ENCODE peak calls at places on chromosomes 6 and 20, in seven cellular contexts. One of them, this sample, is unnamed.

GRCh38 chr6:136487746-136488145 is 62.5 kb downstream of the MAP7 start:
- ATAC-seq in activated CD4-positive, CD25-positive, alpha-beta regulatory T cell treated with anti-CD3 and anti-CD28 coated beads, Interleukin-2, amount 50 U/mL, for 24 hours: no peak
- ATAC-seq in right cardiac atrium: no peak
- ATAC-seq in left lung: peak; percentile 78
- ATAC-seq in T-cell: no peak
- ATAC-seq in WTC11: no peak
- ATAC-seq in activated CD8-positive, alpha-beta T cell treated with anti-CD3 and anti-CD28 coated beads for 36 hours: no peak
- ATAC-seq in this sample: no peak

GRCh38 chr20:1686151-1686748 is 28.7 kb upstream of the SIRPG start:
- ATAC-seq in activated CD4-positive, CD25-positive, alpha-beta regulatory T cell treated with anti-CD3 and anti-CD28 coated beads, Interleukin-2, amount 50 U/mL, for 24 hours: peak; percentile 70
- ATAC-seq in right cardiac atrium: no peak
- ATAC-seq in left lung: no peak
- ATAC-seq in T-cell: peak; percentile 80
- ATAC-seq in WTC11: no peak
- ATAC-seq in activated CD8-positive, alpha-beta T cell treated with anti-CD3 and anti-CD28 coated beads for 36 hours: peak; percentile 61
- ATAC-seq in this sample: no peak

GRCh38 chr6:42316390-42316970 is 98.8 kb upstream of the MRPS10 start:
- ATAC-seq in activated CD4-positive, CD25-positive, alpha-beta regulatory T cell treated with anti-CD3 and anti-CD28 coated beads, Interleukin-2, amount 50 U/mL, for 24 hours: peak; percentile 14
- ATAC-seq in right cardiac atrium: no peak
- ATAC-seq in left lung: peak; percentile 64
- ATAC-seq in T-cell: no peak
- ATAC-seq in WTC11: no peak
- ATAC-seq in activated CD8-positive, alpha-beta T cell treated with anti-CD3 and anti-CD28 coated beads for 36 hours: no peak
- ATAC-seq in this sample: no peak

GRCh38 chr20:21981607-21982344 is 276.3 kb downstream of the PAX1 start:
- ATAC-seq in activated CD4-positive, CD25-positive, alpha-beta regulatory T cell treated with anti-CD3 and anti-CD28 coated beads, Interleukin-2, amount 50 U/mL, for 24 hours: no peak
- ATAC-seq in right cardiac atrium: peak; percentile 98
- ATAC-seq in left lung: no peak
- ATAC-seq in T-cell: no peak
- ATAC-seq in WTC11: no peak
- ATAC-seq in activated CD8-positive, alpha-beta T cell treated with anti-CD3 and anti-CD28 coated beads for 36 hours: no peak
- ATAC-seq in this sample: no peak

GRCh38 chr6:40889137-40889832 is 149.7 kb downstream of the UNC5CL start:
- ATAC-seq in activated CD4-positive, CD25-positive, alpha-beta regulatory T cell treated with anti-CD3 and anti-CD28 coated beads, Interleukin-2, amount 50 U/mL, for 24 hours: no peak
- ATAC-seq in right cardiac atrium: no peak
- ATAC-seq in left lung: peak; percentile 81
- ATAC-seq in T-cell: no peak
- ATAC-seq in WTC11: no peak
- ATAC-seq in activated CD8-positive, alpha-beta T cell treated with anti-CD3 and anti-CD28 coated beads for 36 hours: no peak
- ATAC-seq in this sample: no peak

GRCh38 chr20:23624307-23624706 is 13.4 kb downstream of the CST3 start:
- ATAC-seq in activated CD4-positive, CD25-positive, alpha-beta regulatory T cell treated with anti-CD3 and anti-CD28 coated beads, Interleukin-2, amount 50 U/mL, for 24 hours: no peak
- ATAC-seq in right cardiac atrium: no peak
- ATAC-seq in left lung: peak; percentile 9
- ATAC-seq in T-cell: no peak
- ATAC-seq in WTC11: no peak
- ATAC-seq in activated CD8-positive, alpha-beta T cell treated with anti-CD3 and anti-CD28 coated beads for 36 hours: no peak
- ATAC-seq in this sample: no peak

GRCh38 chr20:9119776-9120175 is 50.9 kb downstream of the PLCB4 start:
- ATAC-seq in activated CD4-positive, CD25-positive, alpha-beta regulatory T cell treated with anti-CD3 and anti-CD28 coated beads, Interleukin-2, amount 50 U/mL, for 24 hours: no peak
- ATAC-seq in right cardiac atrium: peak; percentile 94
- ATAC-seq in left lung: peak; percentile 37
- ATAC-seq in T-cell: no peak
- ATAC-seq in WTC11: no peak
- ATAC-seq in activated CD8-positive, alpha-beta T cell treated with anti-CD3 and anti-CD28 coated beads for 36 hours: no peak
- ATAC-seq in this sample: no peak

GRCh38 chr6:63440057-63440456 is 120.3 kb upstream of the LGSN start:
- ATAC-seq in activated CD4-positive, CD25-positive, alpha-beta regulatory T cell treated with anti-CD3 and anti-CD28 coated beads, Interleukin-2, amount 50 U/mL, for 24 hours: no peak
- ATAC-seq in right cardiac atrium: no peak
- ATAC-seq in left lung: no peak
- ATAC-seq in T-cell: no peak
- ATAC-seq in WTC11: no peak
- ATAC-seq in activated CD8-positive, alpha-beta T cell treated with anti-CD3 and anti-CD28 coated beads for 36 hours: peak; percentile 47
- ATAC-seq in this sample: no peak

GRCh38 chr6:45398075-45398817 is 20.5 kb upstream of the SUPT3H start:
- ATAC-seq in activated CD4-positive, CD25-positive, alpha-beta regulatory T cell treated with anti-CD3 and anti-CD28 coated beads, Interleukin-2, amount 50 U/mL, for 24 hours: peak; percentile 90
- ATAC-seq in right cardiac atrium: no peak
- ATAC-seq in left lung: no peak
- ATAC-seq in T-cell: no peak
- ATAC-seq in WTC11: no peak
- ATAC-seq in activated CD8-positive, alpha-beta T cell treated with anti-CD3 and anti-CD28 coated beads for 36 hours: peak; percentile 72
- ATAC-seq in this sample: no peak

GRCh38 chr6:140230282-140230681 is 855.8 kb upstream of the CITED2 start:
- ATAC-seq in activated CD4-positive, CD25-positive, alpha-beta regulatory T cell treated with anti-CD3 and anti-CD28 coated beads, Interleukin-2, amount 50 U/mL, for 24 hours: no peak
- ATAC-seq in right cardiac atrium: no peak
- ATAC-seq in left lung: peak; percentile 97
- ATAC-seq in T-cell: no peak
- ATAC-seq in WTC11: no peak
- ATAC-seq in activated CD8-positive, alpha-beta T cell treated with anti-CD3 and anti-CD28 coated beads for 36 hours: no peak
- ATAC-seq in this sample: no peak

GRCh38 chr6:57021086-57021720 is 25.3 kb upstream of the KIAA1586 start:
- ATAC-seq in activated CD4-positive, CD25-positive, alpha-beta regulatory T cell treated with anti-CD3 and anti-CD28 coated beads, Interleukin-2, amount 50 U/mL, for 24 hours: peak; percentile 62
- ATAC-seq in right cardiac atrium: peak; percentile 40
- ATAC-seq in left lung: peak; percentile 87
- ATAC-seq in T-cell: peak; percentile 48
- ATAC-seq in WTC11: peak; percentile 70
- ATAC-seq in activated CD8-positive, alpha-beta T cell treated with anti-CD3 and anti-CD28 coated beads for 36 hours: peak; percentile 70
- ATAC-seq in this sample: peak; percentile 52

GRCh38 chr6:148973809-148974208 is 227.0 kb downstream of the UST start:
- ATAC-seq in activated CD4-positive, CD25-positive, alpha-beta regulatory T cell treated with anti-CD3 and anti-CD28 coated beads, Interleukin-2, amount 50 U/mL, for 24 hours: no peak
- ATAC-seq in right cardiac atrium: no peak
- ATAC-seq in left lung: peak; percentile 33
- ATAC-seq in T-cell: no peak
- ATAC-seq in WTC11: no peak
- ATAC-seq in activated CD8-positive, alpha-beta T cell treated with anti-CD3 and anti-CD28 coated beads for 36 hours: no peak
- ATAC-seq in this sample: no peak

GRCh38 chr6:12545141-12545540 is 171.4 kb upstream of the PHACTR1 start:
- ATAC-seq in activated CD4-positive, CD25-positive, alpha-beta regulatory T cell treated with anti-CD3 and anti-CD28 coated beads, Interleukin-2, amount 50 U/mL, for 24 hours: no peak
- ATAC-seq in right cardiac atrium: no peak
- ATAC-seq in left lung: no peak
- ATAC-seq in T-cell: no peak
- ATAC-seq in WTC11: no peak
- ATAC-seq in activated CD8-positive, alpha-beta T cell treated with anti-CD3 and anti-CD28 coated beads for 36 hours: no peak
- ATAC-seq in this sample: no peak

GRCh38 chr6:11013671-11014070 is 30.4 kb downstream of the ELOVL2 start:
- ATAC-seq in activated CD4-positive, CD25-positive, alpha-beta regulatory T cell treated with anti-CD3 and anti-CD28 coated beads, Interleukin-2, amount 50 U/mL, for 24 hours: no peak
- ATAC-seq in right cardiac atrium: no peak
- ATAC-seq in left lung: no peak
- ATAC-seq in T-cell: no peak
- ATAC-seq in WTC11: peak; percentile 69
- ATAC-seq in activated CD8-positive, alpha-beta T cell treated with anti-CD3 and anti-CD28 coated beads for 36 hours: no peak
- ATAC-seq in this sample: no peak

GRCh38 chr6:147131728-147132127 is 72.5 kb upstream of the STXBP5 start:
- ATAC-seq in activated CD4-positive, CD25-positive, alpha-beta regulatory T cell treated with anti-CD3 and anti-CD28 coated beads, Interleukin-2, amount 50 U/mL, for 24 hours: no peak
- ATAC-seq in right cardiac atrium: no peak
- ATAC-seq in left lung: no peak
- ATAC-seq in T-cell: no peak
- ATAC-seq in WTC11: peak; percentile 30
- ATAC-seq in activated CD8-positive, alpha-beta T cell treated with anti-CD3 and anti-CD28 coated beads for 36 hours: no peak
- ATAC-seq in this sample: no peak

GRCh38 chr20:6632187-6632586 is 135.3 kb upstream of the BMP2 start:
- ATAC-seq in activated CD4-positive, CD25-positive, alpha-beta regulatory T cell treated with anti-CD3 and anti-CD28 coated beads, Interleukin-2, amount 50 U/mL, for 24 hours: no peak
- ATAC-seq in right cardiac atrium: no peak
- ATAC-seq in left lung: no peak
- ATAC-seq in T-cell: no peak
- ATAC-seq in WTC11: no peak
- ATAC-seq in activated CD8-positive, alpha-beta T cell treated with anti-CD3 and anti-CD28 coated beads for 36 hours: no peak
- ATAC-seq in this sample: no peak

GRCh38 chr6:80348263-80348662 is 241.8 kb downstream of the BCKDHB start:
- ATAC-seq in activated CD4-positive, CD25-positive, alpha-beta regulatory T cell treated with anti-CD3 and anti-CD28 coated beads, Interleukin-2, amount 50 U/mL, for 24 hours: no peak
- ATAC-seq in right cardiac atrium: no peak
- ATAC-seq in left lung: no peak
- ATAC-seq in T-cell: no peak
- ATAC-seq in WTC11: no peak
- ATAC-seq in activated CD8-positive, alpha-beta T cell treated with anti-CD3 and anti-CD28 coated beads for 36 hours: no peak
- ATAC-seq in this sample: no peak